ENCODE peak calls at places on chromosomes 5 and 9, in six cellular contexts. E, A, S, O, W and T are unnamed samples.

GRCh38 chr5:78361226-78361993 is 993 bp downstream of the SCAMP1 start:
- DNase-seq in A (peak; percentile 75), S (peak; percentile 2), E (no peak), W (peak; percentile 83), O (no peak), T (peak; percentile 79)

GRCh38 chr9:14846871-14847311 is 63.3 kb downstream of the FREM1 start:
- DNase-seq in S (peak; percentile 42), O (peak; percentile 78), A (peak; percentile 20), E (peak; percentile 78), W (peak; percentile 16), T (peak; percentile 33)

GRCh38 chr9:83544002-83544698 is 5.9 kb upstream of the FRMD3 start:
- DNase-seq in O (no peak), A (peak; percentile 65), S (no peak), E (no peak), W (peak; percentile 75), T (peak; percentile 88)

GRCh38 chr5:169088032-169088726 is 212.8 kb downstream of the SLIT3 start:
- DNase-seq in W (no peak), S (no peak), O (no peak), A (no peak), E (no peak), T (no peak)

GRCh38 chr5:56359429-56359781 is 126.3 kb upstream of the ANKRD55 start:
- DNase-seq in E (no peak), S (no peak), O (no peak), W (peak; percentile 63), A (no peak), T (no peak)

GRCh38 chr5:179549973-179550510 is 312 bp upstream of the RUFY1 start:
- DNase-seq in S (no peak), A (peak; percentile 63), O (no peak), E (peak; percentile 92), W (no peak), T (no peak)

GRCh38 chr9:112348257-112348992 is 15.0 kb upstream of the PTBP3 start:
- DNase-seq in O (peak; percentile 89), W (peak; percentile 69), A (peak; percentile 71), E (peak; percentile 92), S (peak; percentile 60), T (peak; percentile 82)

GRCh38 chr9:123912167-123912897 is 17.6 kb downstream of the DENND1A start:
- DNase-seq in S (no peak), E (no peak), W (no peak), A (no peak), O (no peak), T (no peak)

GRCh38 chr5:21817668-21818419 is 1035.3 kb downstream of the CDH12 start:
- DNase-seq in S (no peak), A (no peak), E (no peak), O (no peak), W (peak; percentile 31), T (peak; percentile 28)

GRCh38 chr5:131324311-131324710 is 60.5 kb downstream of the CDC42SE2 start:
- DNase-seq in A (no peak), W (no peak), O (no peak), E (no peak), S (no peak), T (peak; percentile 35)

GRCh38 chr5:174806729-174807128 is 82.3 kb downstream of the MSX2 start:
- DNase-seq in W (no peak), S (no peak), E (no peak), A (no peak), O (no peak), T (no peak)

GRCh38 chr9:41229408-41230401 is 40.6 kb upstream of the ZNG1F start:
- DNase-seq in E (peak; percentile 84), O (peak; percentile 64), W (peak; percentile 19), S (no peak), A (peak; percentile 35), T (peak; percentile 10)

GRCh38 chr9:79574166-79574565 is 2.4 kb downstream of the TLE4 start:
- DNase-seq in O (no peak), S (no peak), E (no peak), W (no peak), A (no peak), T (no peak)

GRCh38 chr5:60843693-60844428 is at the start of gene ELOVL7:
- DNase-seq in O (peak; percentile 69), E (peak; percentile 83), S (peak; percentile 37), W (no peak), A (peak; percentile 42), T (peak; percentile 7)

GRCh38 chr5:171577940-171578856 is 158.8 kb downstream of the FGF18 start:
- DNase-seq in E (peak; percentile 92), A (no peak), S (no peak), W (no peak), O (no peak), T (no peak)

GRCh38 chr5:153670081-153670480 is 179.6 kb downstream of the GRIA1 start:
- DNase-seq in E (no peak), A (no peak), S (no peak), W (no peak), O (no peak), T (no peak)

GRCh38 chr5:116759860-116760644 is 185.4 kb upstream of the SEMA6A start:
- DNase-seq in E (peak; percentile 86), O (no peak), A (peak; percentile 72), S (no peak), W (no peak), T (no peak)

GRCh38 chr9:83714316-83714715 is 6.6 kb upstream of the UBQLN1 start:
- DNase-seq in W (no peak), S (no peak), A (no peak), E (no peak), O (no peak), T (peak; percentile 13)

GRCh38 chr5:155772009-155772662 is 554.8 kb upstream of the SGCD start:
- DNase-seq in A (no peak), S (no peak), E (no peak), O (no peak), W (no peak), T (no peak)

GRCh38 chr5:17289681-17290619 is 72.5 kb downstream of the BASP1 start:
- DNase-seq in A (peak; percentile 79), O (no peak), E (no peak), W (peak; percentile 57), S (no peak), T (peak; percentile 50)

GRCh38 chr9:89686134-89686533 is 81.3 kb downstream of the GADD45G start:
- DNase-seq in O (no peak), S (no peak), E (peak; percentile 36), W (no peak), A (no peak), T (no peak)

GRCh38 chr5:179974946-179975712 is 67.4 kb upstream of the TBC1D9B start:
- DNase-seq in E (no peak), O (no peak), W (peak; percentile 13), S (no peak), A (no peak), T (peak; percentile 34)

GRCh38 chr9:10876333-10876732 is 263.5 kb upstream of the PTPRD start:
- DNase-seq in A (peak; percentile 15), E (no peak), W (peak; percentile 88), O (no peak), S (no peak), T (peak; percentile 60)

GRCh38 chr9:120875954-120876841 is 790 bp downstream of the PHF19 start:
- DNase-seq in A (peak; percentile 88), E (peak; percentile 96), W (peak; percentile 76), S (peak; percentile 86), O (peak; percentile 93), T (peak; percentile 82)

GRCh38 chr9:26893030-26893676 is 551 bp upstream of the CAAP1 start:
- DNase-seq in O (no peak), E (no peak), W (no peak), S (no peak), A (no peak), T (no peak)

GRCh38 chr9:138053996-138054752 is 176.6 kb downstream of the CACNA1B start:
- DNase-seq in S (no peak), E (peak; percentile 55), W (no peak), O (peak; percentile 48), A (no peak), T (no peak)

GRCh38 chr5:124398471-124398870 is 348.0 kb downstream of the ZNF608 start:
- DNase-seq in S (no peak), E (no peak), O (no peak), A (peak; percentile 36), W (no peak), T (no peak)

GRCh38 chr9:91857831-91858669 is 92.0 kb downstream of the ROR2 start:
- DNase-seq in A (no peak), S (no peak), O (no peak), E (no peak), W (no peak), T (no peak)

GRCh38 chr9:104885818-104886709 is 41.9 kb downstream of the ABCA1 start:
- DNase-seq in O (no peak), W (no peak), S (no peak), E (no peak), A (no peak), T (no peak)

GRCh38 chr5:55063220-55063863 is 39.1 kb upstream of the GZMA start:
- DNase-seq in O (no peak), S (no peak), E (no peak), A (peak; percentile 66), W (no peak), T (peak; percentile 3)

GRCh38 chr5:115192098-115192497 is 22.4 kb upstream of the TRIM36 start:
- DNase-seq in E (no peak), A (no peak), W (no peak), O (no peak), S (no peak), T (no peak)